ENCODE peak calls at places on chromosomes 16 and 17, in four cellular contexts. U, D, J and A are unnamed samples.

GRCh38 chr16:48978501-48978900 is 303.1 kb downstream of the CBLN1 start:
- DNase-seq in U (no peak), D (no peak), J (no peak), A (no peak)

GRCh38 chr16:71360378-71360777 is 1.9 kb downstream of the CALB2 start:
- DNase-seq in U (no peak), J (no peak), D (no peak), A (no peak)

GRCh38 chr16:84104231-84104630 is 12.5 kb downstream of the MBTPS1 start:
- DNase-seq in U (no peak), J (no peak), D (no peak), A (no peak)

GRCh38 chr17:16971458-16972338 is at the start of gene TNFRSF13B:
- DNase-seq in J (peak; percentile 50), U (no peak), D (no peak), A (no peak)

GRCh38 chr16:88479795-88480760 is 27.0 kb downstream of the ZFPM1 start:
- DNase-seq in D (no peak), U (no peak), J (no peak), A (peak; percentile 31)

GRCh38 chr16:58028541-58029070 is 3.1 kb downstream of the MMP15 start:
- DNase-seq in D (no peak), J (no peak), U (no peak), A (no peak)

GRCh38 chr16:86511317-86512161 is 1.2 kb downstream of the FOXF1 start:
- DNase-seq in U (no peak), D (no peak), J (peak; percentile 74), A (no peak)

GRCh38 chr17:17171991-17172939 is 33.9 kb downstream of the PLD6 start:
- DNase-seq in U (no peak), D (peak; percentile 75), J (no peak), A (no peak)

GRCh38 chr17:47621293-47622178 is 28.2 kb upstream of the KPNB1 start:
- DNase-seq in U (no peak), D (peak; percentile 23), J (peak; percentile 71), A (no peak)

GRCh38 chr16:14179116-14179515 is 108.0 kb downstream of the MRTFB start:
- DNase-seq in J (no peak), D (no peak), U (no peak), A (no peak)

GRCh38 chr17:7716901-7717755 is at the start of gene DNAH2:
- DNase-seq in D (peak; percentile 82), J (peak; percentile 90), U (no peak), A (no peak)

GRCh38 chr16:55250641-55251550 is 73.1 kb upstream of the IRX6 start:
- DNase-seq in D (no peak), J (no peak), U (no peak), A (no peak)

GRCh38 chr16:68272501-68273209 is 8.3 kb downstream of the SLC7A6 start:
- DNase-seq in D (no peak), J (no peak), U (no peak), A (peak; percentile 65)

GRCh38 chr16:56353054-56353921 is 72.1 kb downstream of the AMFR start:
- DNase-seq in J (peak; percentile 55), U (no peak), D (no peak), A (no peak)

GRCh38 chr17:76543482-76544122 is 3.8 kb downstream of the PRCD start:
- DNase-seq in D (no peak), J (no peak), U (no peak), A (no peak)

GRCh38 chr16:31186176-31186575 is 6.2 kb downstream of the FUS start:
- DNase-seq in D (no peak), J (no peak), U (no peak), A (no peak)

GRCh38 chr16:87694441-87695125 is 71.2 kb downstream of the KLHDC4 start:
- DNase-seq in U (no peak), J (no peak), D (no peak), A (no peak)

GRCh38 chr17:38579934-38580333 is 25.8 kb downstream of the SRCIN1 start:
- DNase-seq in J (no peak), U (no peak), D (no peak), A (no peak)

GRCh38 chr17:81551458-81552243 is 502 bp downstream of the FAAP100 start:
- DNase-seq in U (no peak), J (no peak), D (no peak), A (no peak)

GRCh38 chr16:14071576-14072271 is 605 bp downstream of the MRTFB start:
- DNase-seq in J (no peak), D (no peak), U (no peak), A (peak; percentile 20)

GRCh38 chr16:57133101-57133500 is 40.7 kb downstream of the CPNE2 start:
- DNase-seq in J (peak; percentile 64), D (no peak), U (no peak), A (no peak)

GRCh38 chr17:1645207-1646171 is at the start of gene SCARF1:
- DNase-seq in J (peak; percentile 79), D (peak; percentile 86), U (no peak), A (no peak)

GRCh38 chr17:6818938-6819337 is 12.6 kb downstream of the TEKT1 start:
- DNase-seq in J (no peak), U (no peak), D (no peak), A (no peak)

GRCh38 chr16:79662122-79662521 is 61.6 kb upstream of the MAF start:
- DNase-seq in U (no peak), J (no peak), D (no peak), A (no peak)

GRCh38 chr16:51119576-51120288 is 31.3 kb downstream of the SALL1 start:
- DNase-seq in D (no peak), U (no peak), J (no peak), A (no peak)

GRCh38 chr17:78206298-78206697 is 7.8 kb upstream of the BIRC5 start:
- DNase-seq in U (no peak), J (no peak), D (no peak), A (no peak)
- TF ChIP-seq CTCF in U (no peak), J (no peak), D (no peak), A (no peak)

DNA sequence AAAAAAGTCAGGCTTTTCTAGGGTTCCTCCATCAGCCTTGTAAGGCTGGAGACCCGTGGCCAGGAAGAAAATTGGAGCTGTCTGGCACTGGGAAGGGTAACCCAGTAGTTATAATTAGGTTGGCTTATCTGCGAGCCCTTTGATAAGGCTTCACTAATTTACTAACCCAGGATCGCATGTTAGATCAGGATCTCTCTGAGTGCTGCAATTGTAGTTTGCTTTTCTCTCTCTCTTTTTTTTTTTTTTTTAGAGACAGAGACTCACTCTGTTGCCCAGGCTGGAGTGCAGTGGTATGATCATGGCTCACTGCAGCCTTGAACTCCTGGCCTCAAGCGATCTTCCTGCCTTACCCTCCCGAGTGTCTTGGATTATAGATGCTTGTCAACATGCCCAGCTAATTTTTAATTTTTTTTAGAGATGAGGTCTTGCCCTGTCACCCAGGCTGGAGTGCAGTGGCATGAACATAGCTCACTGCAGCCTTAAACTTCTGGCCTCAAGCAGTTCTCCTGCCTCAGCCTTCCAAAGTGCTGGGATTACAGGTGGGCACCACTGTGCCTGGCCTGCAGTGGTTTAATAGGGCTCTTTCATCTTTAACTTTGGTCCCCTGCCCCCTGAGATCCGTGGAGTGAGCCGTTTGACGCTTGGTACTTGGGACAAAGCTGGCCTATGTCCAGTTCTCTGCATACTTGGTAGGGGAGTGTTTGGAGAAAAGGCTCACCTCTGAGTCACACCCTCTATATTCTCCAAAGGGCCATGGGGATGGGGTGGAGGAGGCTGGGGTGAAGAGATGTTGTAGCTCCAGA is 17.2 kb downstream of the ABCC1 start:
- DNase-seq in J (no peak), D (no peak), U (no peak), A (no peak)
- H3K27ac ChIP-seq in J (peak overlapping the region; percentile 64), D (no peak overlapping the region), U (no peak overlapping the region), A (no peak overlapping the region)

GRCh38 chr17:65561394-65562205 is at the start of gene AXIN2:
- DNase-seq in J (peak; percentile 95), U (peak; percentile 72), D (peak; percentile 92), A (peak; percentile 86)
- TF ChIP-seq CTCF in J (peak; percentile 27), U (no peak), D (no peak), A (no peak)

GRCh38 chr16:194516-194915 is 14.3 kb downstream of the HBQ1 start:
- DNase-seq in J (no peak), D (no peak), U (no peak), A (no peak)

GRCh38 chr16:191783-192294 is 11.6 kb downstream of the HBQ1 start:
- DNase-seq in U (no peak), J (no peak), D (no peak), A (no peak)

GRCh38 chr16:189604-190186 is 9.4 kb downstream of the HBQ1 start:
- DNase-seq in U (no peak), D (no peak), J (no peak), A (no peak)

GRCh38 chr16:192686-193085 is 12.4 kb downstream of the HBQ1 start:
- DNase-seq in U (no peak), D (no peak), J (no peak), A (no peak)

DNA sequence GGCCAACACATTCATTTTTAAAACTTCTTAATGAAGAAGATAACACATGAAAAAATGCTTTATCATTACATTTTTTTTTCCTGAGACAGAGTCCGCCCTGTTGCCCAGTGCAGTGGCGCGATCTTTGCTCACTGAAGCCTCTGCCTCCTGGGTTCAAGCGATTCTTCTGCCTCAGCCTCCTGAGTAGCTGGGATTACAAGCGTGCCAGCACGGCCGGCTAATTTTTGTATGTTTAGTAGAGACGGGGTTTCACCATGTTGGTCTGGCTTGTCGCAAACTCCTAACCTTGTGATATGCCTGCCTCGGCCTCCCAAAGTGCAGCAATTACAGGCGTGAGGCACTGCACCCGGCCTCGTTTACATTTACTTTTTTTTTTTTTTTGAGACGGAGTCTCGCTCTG is 13.2 kb downstream of the HBQ1 start:
- DNase-seq in J (no peak), U (no peak), D (no peak), A (no peak)
- H3K27ac ChIP-seq in J (no peak overlapping the region), U (no peak overlapping the region), D (no peak overlapping the region), A (no peak overlapping the region)

DNA sequence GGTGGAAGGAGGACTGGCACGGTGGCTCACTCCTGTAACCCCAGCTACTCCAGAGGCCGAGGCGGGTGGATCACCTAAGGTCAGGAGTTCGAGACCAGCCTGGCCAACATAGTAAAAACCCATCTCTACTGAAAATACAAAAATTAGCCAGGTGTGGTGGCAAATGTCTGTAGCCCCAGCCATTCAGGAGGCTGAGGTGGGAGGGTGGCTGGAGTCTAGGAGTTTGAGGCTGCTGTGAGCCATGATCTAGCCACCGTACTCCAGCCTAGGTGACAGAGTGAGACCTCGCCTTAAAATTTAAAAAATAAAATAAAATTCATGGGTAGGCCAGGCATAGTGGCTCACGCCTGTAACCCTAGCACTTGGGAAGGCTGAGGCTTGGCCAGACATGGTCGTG is 1.2 kb upstream of the RPH3AL start:
- DNase-seq in J (no peak), D (no peak), U (no peak), A (no peak)
- TF ChIP-seq CTCF in J (no peak), D (no peak), U (no peak), A (no peak)